ENCODE peak calls at places on chromosomes 13 and 19, in eight cellular contexts. S is heart left ventricle; T is SW 1271; N is AG09309; V is HCT116; K is colonic mucosa; E is activated effector memory CD4-positive, alpha-beta T cell treated with anti-CD3 and anti-CD28 coated beads, Interleukin-2, amount 50 U/mL, for 16 hours; G is RKO. H is an unnamed sample.

GRCh38 chr19:29667941-29668340 is 2.7 kb downstream of the PLEKHF1 start:
- DNase-seq in K (no peak), G (no peak), S (no peak), T (no peak), V (no peak), E (peak), N (no peak), H (no peak)

GRCh38 chr19:52778811-52779210 is 7.8 kb downstream of the ZNF600 start:
- DNase-seq in V (no peak), G (no peak), N (no peak), S (no peak), T (no peak), K (no peak), E (peak), H (no peak)

GRCh38 chr19:30092721-30093569 is 150.9 kb downstream of the URI1 start:
- DNase-seq in T (no peak), S (no peak), G (no peak), K (peak), E (peak), V (no peak), N (no peak), H (no peak)

GRCh38 chr13:25652764-25653163 is 281.0 kb downstream of the ATP8A2 start:
- DNase-seq in V (no peak), K (no peak), T (no peak), N (no peak), E (no peak), G (no peak), S (no peak), H (no peak)

GRCh38 chr13:98110749-98111148 is 32.1 kb upstream of the FARP1 start:
- DNase-seq in K (no peak), E (no peak), T (no peak), V (no peak), N (no peak), S (no peak), G (no peak), H (no peak)

GRCh38 chr13:34116651-34117050 is 298.7 kb downstream of the RFC3 start:
- DNase-seq in E (no peak), S (no peak), K (no peak), G (no peak), T (no peak), V (no peak), N (no peak), H (no peak)

GRCh38 chr13:43307921-43308433 is 284.6 kb downstream of the DNAJC15 start:
- DNase-seq in T (no peak), G (no peak), K (peak), E (no peak), V (no peak), N (peak), S (peak), H (no peak)

GRCh38 chr19:41548954-41549688 is 26.8 kb upstream of the CEACAM21 start:
- DNase-seq in K (no peak), V (no peak), N (no peak), E (peak), G (no peak), T (no peak), S (no peak), H (no peak)

GRCh38 chr19:49333426-49334288 is 1.5 kb upstream of the CD37 start:
- DNase-seq in V (no peak), T (no peak), K (peak), E (peak), N (no peak), G (no peak), S (no peak), H (peak)

GRCh38 chr19:52102163-52102562 is 6.6 kb upstream of the ZNF841 start:
- DNase-seq in E (no peak), V (no peak), G (peak), T (no peak), K (no peak), S (no peak), N (no peak), H (no peak)

GRCh38 chr19:51821921-51822716 is 27.2 kb downstream of the FPR3 start:
- DNase-seq in E (no peak), T (no peak), V (no peak), S (no peak), K (no peak), N (peak), G (no peak), H (no peak)

GRCh38 chr13:97478247-97478646 is 44.3 kb downstream of the RAP2A start:
- DNase-seq in T (no peak), V (no peak), E (no peak), G (no peak), N (no peak), S (no peak), K (no peak), H (no peak)

GRCh38 chr13:100182894-100183490 is 94.1 kb downstream of the PCCA start:
- DNase-seq in N (no peak), S (no peak), T (no peak), E (no peak), G (no peak), V (no peak), K (no peak), H (no peak)

GRCh38 chr19:18733196-18733647 is 49.7 kb downstream of the CRTC1 start:
- DNase-seq in E (no peak), K (no peak), T (no peak), S (peak), N (no peak), G (no peak), V (no peak), H (no peak)

GRCh38 chr19:43534811-43535761 is 2.1 kb downstream of the ZNF575 start:
- DNase-seq in K (peak), S (peak), T (no peak), E (peak), G (peak), V (no peak), N (no peak), H (no peak)

GRCh38 chr19:10138879-10139795 is 19.4 kb upstream of the EIF3G start:
- DNase-seq in V (no peak), G (no peak), S (no peak), E (no peak), T (no peak), N (no peak), K (no peak), H (no peak)

GRCh38 chr13:109919715-109920375 is 133.5 kb upstream of the IRS2 start:
- DNase-seq in T (no peak), S (no peak), N (no peak), V (no peak), E (no peak), G (no peak), K (no peak), H (no peak)

GRCh38 chr13:72932250-72932649 is 126.6 kb upstream of the KLF5 start:
- DNase-seq in T (no peak), K (no peak), V (no peak), E (no peak), N (no peak), S (no peak), G (no peak), H (no peak)

GRCh38 chr19:40280608-40281221 is 4.4 kb downstream of the AKT2 start:
- DNase-seq in S (peak), K (peak), G (no peak), V (no peak), E (no peak), T (no peak), N (no peak), H (no peak)

GRCh38 chr13:79741006-79741405 is 260.1 kb downstream of the NDFIP2 start:
- DNase-seq in T (no peak), V (no peak), S (no peak), G (no peak), N (no peak), E (no peak), K (no peak), H (no peak)

GRCh38 chr19:39676004-39676403 is 20.3 kb downstream of the LGALS16 start:
- DNase-seq in S (no peak), V (no peak), E (no peak), G (peak), T (no peak), N (no peak), K (no peak), H (peak)

GRCh38 chr19:46718157-46718933 is 1.4 kb upstream of the PRKD2 start:
- DNase-seq in N (no peak), K (peak), S (no peak), E (peak), V (no peak), T (peak), G (peak), H (peak)

GRCh38 chr19:58474291-58474996 is 1.7 kb upstream of the ZNF446 start:
- DNase-seq in E (no peak), K (no peak), N (no peak), S (no peak), G (no peak), V (no peak), T (no peak), H (no peak)

GRCh38 chr19:50315773-50316448 is 13.3 kb downstream of the KCNC3 start:
- DNase-seq in E (no peak), S (no peak), N (no peak), V (no peak), K (no peak), T (peak), G (peak), H (no peak)

GRCh38 chr13:40285634-40286033 is 380.8 kb downstream of the FOXO1 start:
- DNase-seq in K (no peak), G (no peak), S (no peak), V (no peak), T (no peak), N (no peak), E (no peak), H (no peak)

GRCh38 chr13:42814868-42815267 is 33.5 kb downstream of the FAM216B start:
- DNase-seq in V (no peak), G (peak), N (peak), E (no peak), T (no peak), K (no peak), S (no peak), H (no peak)

H was measured in T-helper 2 cell.